ENCODE peak calls at places on chromosomes 7 and 10, in seven cellular contexts. Y, W, L, B, H, S and I are unnamed samples.

GRCh38 chr7:33874943-33875342 is 30.4 kb upstream of the BMPER start:
- DNase-seq in H (peak), S (no peak), Y (peak), L (peak), W (no peak), B (peak), I (no peak)

GRCh38 chr10:18868919-18869318 is 179.7 kb upstream of the MALRD1 start:
- DNase-seq in H (no peak), B (no peak), Y (no peak), W (no peak), L (no peak), S (no peak), I (no peak)

GRCh38 chr10:77037735-77038411 is 599.7 kb downstream of the KCNMA1 start:
- DNase-seq in W (no peak), B (no peak), H (no peak), S (no peak), L (no peak), Y (no peak), I (no peak)

GRCh38 chr10:33791295-33791694 is 456.8 kb upstream of the NRP1 start:
- DNase-seq in W (no peak), H (peak), L (peak), S (no peak), B (no peak), Y (peak), I (no peak)

GRCh38 chr7:2726316-2727018 is 38.5 kb downstream of the AMZ1 start:
- DNase-seq in H (no peak), S (no peak), Y (no peak), L (no peak), W (no peak), B (no peak), I (no peak)

GRCh38 chr10:119541459-119542356 is 811 bp downstream of the RGS10 start:
- DNase-seq in Y (peak), S (no peak), H (no peak), W (no peak), B (no peak), L (peak), I (no peak)

GRCh38 chr7:133742709-133743538 is 384.2 kb upstream of the LRGUK start:
- DNase-seq in L (peak), H (peak), Y (peak), B (peak), W (no peak), S (no peak), I (peak)

GRCh38 chr7:22972207-22972606 is 41.7 kb downstream of the HYCC1 start:
- DNase-seq in W (no peak), H (no peak), S (no peak), B (peak), Y (no peak), L (no peak), I (peak)

GRCh38 chr7:6168469-6168868 is 104.0 kb downstream of the CYTH3 start:
- DNase-seq in S (no peak), Y (no peak), B (no peak), W (no peak), H (no peak), L (no peak), I (no peak)

GRCh38 chr10:88651131-88651541 is 13.1 kb upstream of the LIPF start:
- DNase-seq in B (peak), S (no peak), Y (peak), H (peak), L (peak), W (no peak), I (peak)

GRCh38 chr10:116138897-116139296 is 134.1 kb downstream of the GFRA1 start:
- DNase-seq in L (no peak), S (no peak), W (no peak), Y (no peak), H (no peak), B (no peak), I (peak)

GRCh38 chr7:105673367-105674188 is 92.3 kb upstream of the EFCAB10 start:
- DNase-seq in Y (no peak), W (no peak), H (no peak), B (no peak), S (no peak), L (no peak), I (peak)

GRCh38 chr10:116669832-116670644 is 49.3 kb downstream of the PNLIPRP2 start:
- DNase-seq in L (no peak), S (peak), Y (peak), H (no peak), W (no peak), B (no peak), I (peak)

GRCh38 chr10:14009315-14010082 is 321.2 kb downstream of the FRMD4A start:
- DNase-seq in S (no peak), L (peak), Y (peak), W (no peak), H (peak), B (peak), I (peak)

GRCh38 chr7:147547252-147547897 is 1043.2 kb upstream of the C7orf33 start:
- DNase-seq in L (peak), W (no peak), S (no peak), H (peak), B (peak), Y (peak), I (peak)

GRCh38 chr7:49400891-49401550 is 372.4 kb upstream of the VWC2 start:
- DNase-seq in S (no peak), B (no peak), L (peak), Y (no peak), H (no peak), W (no peak), I (peak)

GRCh38 chr10:93334901-93335312 is 147.2 kb downstream of the MYOF start:
- DNase-seq in B (peak), Y (no peak), W (no peak), L (no peak), S (no peak), H (peak), I (peak)

GRCh38 chr10:102434251-102434913 is 2.0 kb upstream of the CUEDC2 start:
- DNase-seq in L (peak), H (peak), Y (peak), W (no peak), B (peak), S (no peak), I (peak)

GRCh38 chr10:102433619-102434046 is 1.3 kb upstream of the CUEDC2 start:
- DNase-seq in Y (no peak), S (no peak), H (no peak), L (no peak), W (no peak), B (no peak), I (no peak)

GRCh38 chr10:102431452-102432124 is 786 bp downstream of the CUEDC2 start:
- DNase-seq in S (no peak), B (peak), L (peak), Y (peak), W (no peak), H (no peak), I (no peak)

GRCh38 chr10:102435098-102435497 is 2.7 kb upstream of the CUEDC2 start:
- DNase-seq in L (no peak), S (no peak), W (no peak), H (no peak), Y (no peak), B (no peak), I (no peak)

DNA sequence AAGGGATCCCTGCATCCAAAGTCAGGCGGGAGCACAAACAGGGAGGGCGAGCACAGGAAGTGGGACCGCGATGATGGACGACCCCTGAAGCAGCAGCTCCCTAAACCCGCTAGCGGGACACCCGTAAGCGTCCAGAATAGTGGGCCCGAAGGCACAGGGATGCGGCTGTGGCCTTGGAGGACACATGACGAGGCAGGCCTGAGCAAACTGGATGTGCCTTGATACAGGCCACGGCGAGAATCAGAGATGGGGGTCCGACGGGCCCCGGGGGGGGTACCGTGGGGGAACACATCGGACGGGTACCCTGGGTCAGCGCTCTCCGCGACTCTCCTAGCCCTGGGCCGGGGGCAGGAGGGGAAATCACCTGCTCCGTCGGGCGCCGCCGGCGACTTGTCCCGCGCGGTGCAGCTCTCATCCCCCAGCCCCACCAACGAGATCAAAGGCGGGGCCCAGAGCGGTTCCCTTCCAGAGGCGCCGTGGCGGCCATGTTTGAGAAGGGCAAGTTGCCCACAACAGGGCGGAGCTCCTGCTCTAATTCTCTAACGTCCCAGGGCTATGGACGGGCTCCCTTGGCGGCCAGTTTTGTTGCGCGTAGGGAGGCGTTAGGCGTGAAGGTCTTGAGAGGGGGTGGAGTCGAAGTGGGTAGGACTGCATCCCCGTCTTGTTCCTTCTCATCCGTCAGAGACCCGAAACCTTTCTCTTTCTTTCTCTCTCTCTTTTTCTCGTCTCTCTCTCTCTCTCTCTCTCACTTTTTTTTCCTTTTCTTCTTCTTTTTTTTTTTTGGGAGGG is at the start of gene CUEDC2:
- DNase-seq in H (peak), Y (peak), L (peak), W (peak), B (peak), S (peak), I (peak)
- TF ChIP-seq CTCF in H (peak), Y (no peak), L (no peak), W (no peak), B (no peak), S (no peak), I (no peak)

DNA sequence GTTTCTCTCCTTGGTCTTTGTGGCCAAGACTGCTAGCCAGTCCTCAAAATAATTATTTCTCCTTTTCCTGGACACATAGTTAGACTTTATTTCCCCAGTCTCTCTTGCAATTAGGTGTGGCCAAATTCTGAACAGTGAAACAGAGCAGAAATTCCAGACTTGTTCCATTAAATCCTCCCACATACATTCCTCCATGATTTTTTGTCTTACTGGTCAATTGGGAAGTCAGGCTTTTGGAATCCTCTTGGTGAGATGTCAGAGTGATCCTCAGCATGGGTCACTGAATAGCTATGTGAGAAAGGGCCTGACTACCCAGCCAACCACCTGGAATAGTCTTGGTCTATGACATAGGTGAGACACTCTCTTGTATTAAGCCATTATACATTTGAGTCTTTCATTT is 164.2 kb downstream of the DGKI start:
- DNase-seq in Y (peak), B (peak), L (peak), S (no peak), H (peak), W (no peak), I (peak)
- H3K4me3 ChIP-seq in Y (no peak), B (no peak), L (no peak), S (no peak), H (no peak), W (no peak), I (no peak)

DNA sequence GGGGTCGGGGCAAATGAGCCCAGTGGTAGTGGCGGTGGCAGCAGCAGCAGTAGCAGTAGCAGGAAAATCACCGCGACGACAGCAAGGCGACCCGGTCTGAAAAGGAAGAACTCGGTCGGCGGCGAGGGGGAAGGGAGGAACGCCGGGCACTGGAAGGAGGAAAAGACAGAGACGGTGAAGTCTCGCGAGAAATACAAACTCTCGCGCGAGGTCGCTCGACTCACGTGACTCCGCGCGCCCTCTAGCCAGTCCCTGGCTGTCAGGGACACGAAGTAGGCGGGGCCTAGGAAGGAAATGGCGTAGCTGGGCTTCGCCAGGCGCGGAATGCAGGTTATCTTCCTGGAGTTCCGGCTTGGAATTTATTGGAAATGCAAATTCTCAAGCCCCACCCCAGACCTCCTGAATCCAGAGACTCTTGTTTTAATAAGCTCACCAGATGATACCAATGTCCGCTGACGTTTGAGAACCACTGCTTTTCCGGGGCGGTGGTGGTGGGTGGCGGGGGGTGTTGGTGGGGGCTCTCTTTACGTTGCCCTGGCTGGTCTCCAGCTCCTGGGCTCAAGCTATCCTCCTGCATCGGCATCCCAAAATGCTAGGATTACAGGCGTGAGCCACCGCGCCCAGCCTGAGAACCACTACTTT is at the start of gene SMNDC1:
- DNase-seq in L (peak), H (peak), W (peak), Y (peak), B (peak), S (peak), I (peak)
- TF ChIP-seq CTCF in L (no peak), H (no peak), W (no peak), Y (no peak), B (no peak), S (no peak), I (no peak)

GRCh38 chr7:125118444-125118843 is 188.8 kb upstream of the POT1 start:
- DNase-seq in Y (no peak), B (peak), H (no peak), L (peak), S (no peak), W (no peak), I (peak)
- H3K4me3 ChIP-seq in Y (no peak), B (no peak), H (no peak), L (no peak), S (no peak), W (no peak), I (no peak)

GRCh38 chr10:78259394-78259793 is 225.7 kb downstream of the RPS24 start:
- DNase-seq in B (no peak), S (no peak), Y (no peak), W (no peak), H (no peak), L (no peak), I (no peak)

GRCh38 chr10:78255796-78256638 is 222.4 kb downstream of the RPS24 start:
- DNase-seq in W (peak), Y (peak), B (peak), S (no peak), H (peak), L (peak), I (peak)

GRCh38 chr10:78260141-78260540 is 226.5 kb downstream of the RPS24 start:
- DNase-seq in W (no peak), B (no peak), H (peak), S (no peak), Y (peak), L (no peak), I (no peak)

GRCh38 chr10:78260675-78261074 is 227.0 kb downstream of the RPS24 start:
- DNase-seq in S (no peak), W (no peak), Y (no peak), L (no peak), H (no peak), B (no peak), I (no peak)

GRCh38 chr10:78258303-78259030 is 224.8 kb downstream of the RPS24 start:
- DNase-seq in S (no peak), Y (no peak), W (no peak), B (no peak), H (no peak), L (no peak), I (peak)
- TF ChIP-seq CTCF in S (no peak), Y (no peak), W (no peak), B (no peak), H (no peak), L (no peak), I (peak)